ENCODE peak calls at places on chromosomes 7 and 10, in nine cellular contexts. A, E, Q, R, M, B, G, Y and J are unnamed samples.

GRCh38 chr7:83798489-83798888 is 149.6 kb upstream of the SEMA3E start:
- DNase-seq in Q (peak), R (no peak), E (no peak), G (no peak), A (no peak), B (no peak), M (no peak), Y (no peak), J (no peak)

GRCh38 chr10:80468002-80468401 is 13.9 kb downstream of the TSPAN14 start:
- DNase-seq in Q (no peak), Y (peak), G (peak), B (peak), M (peak), R (no peak), E (peak), A (no peak), J (peak)

GRCh38 chr10:79111846-79112614 is 43.3 kb downstream of the ZMIZ1 start:
- DNase-seq in A (no peak), G (no peak), M (no peak), Q (no peak), E (no peak), R (no peak), B (no peak), Y (no peak), J (no peak)

GRCh38 chr10:97234403-97234802 is 48.6 kb upstream of the SLIT1 start:
- DNase-seq in Y (peak), R (peak), B (no peak), Q (no peak), M (no peak), G (peak), A (peak), E (no peak), J (no peak)

GRCh38 chr10:34189830-34190229 is 625.3 kb downstream of the PARD3 start:
- DNase-seq in Q (no peak), B (no peak), R (no peak), A (no peak), Y (no peak), E (no peak), G (no peak), M (no peak), J (no peak)

GRCh38 chr7:154342971-154343633 is 290.9 kb downstream of the DPP6 start:
- DNase-seq in B (no peak), E (no peak), G (no peak), A (no peak), M (no peak), R (no peak), Y (no peak), Q (no peak), J (no peak)

GRCh38 chr10:12419279-12419847 is 70.0 kb downstream of the CAMK1D start:
- DNase-seq in A (peak), Y (no peak), E (no peak), B (no peak), G (no peak), M (no peak), Q (peak), R (peak), J (no peak)

GRCh38 chr7:134757938-134758337 is 21.5 kb upstream of the CALD1 start:
- DNase-seq in A (no peak), M (no peak), Y (no peak), E (no peak), B (no peak), G (no peak), Q (no peak), R (no peak), J (no peak)

GRCh38 chr10:5292196-5292735 is 72.5 kb upstream of the UCN3 start:
- DNase-seq in R (peak), Q (no peak), A (peak), Y (no peak), B (no peak), M (no peak), E (no peak), G (no peak), J (no peak)

GRCh38 chr10:132941640-132942051 is 724 bp downstream of the CFAP46 start:
- DNase-seq in Y (no peak), R (no peak), M (no peak), A (no peak), E (no peak), G (no peak), Q (no peak), B (peak), J (no peak)

GRCh38 chr7:131722371-131722770 is 165.9 kb upstream of the PODXL start:
- DNase-seq in G (no peak), R (no peak), M (no peak), A (no peak), Q (no peak), E (no peak), Y (no peak), B (no peak), J (no peak)

GRCh38 chr7:122525355-122525754 is 173.6 kb downstream of the RNF133 start:
- DNase-seq in R (no peak), M (no peak), B (no peak), E (no peak), G (no peak), A (no peak), Q (no peak), Y (no peak), J (no peak)